ENCODE peak calls at places on chromosomes 2 and 18, in seven cellular contexts. S is H9, C is colonic mucosa, B is IMR-90, F is H1, D is fibroblast of lung, K is endothelial cell of umbilical vein. V is an unnamed sample.

GRCh38 chr18:58578835-58579560 is 49.9 kb downstream of the ALPK2 start:
- DNase-seq in F (no peak), B (peak), K (no peak), S (no peak), D (peak), C (no peak), V (peak)

GRCh38 chr2:172324198-172324597 is 103.2 kb upstream of the ITGA6 start:
- DNase-seq in K (no peak), S (no peak), C (no peak), D (no peak), F (no peak), B (no peak), V (no peak)

GRCh38 chr18:74791501-74792188 is 194.0 kb downstream of the ZNF407 start:
- DNase-seq in C (no peak), S (no peak), D (no peak), B (no peak), K (no peak), F (no peak), V (no peak)

GRCh38 chr2:118058979-118059378 is 29.3 kb upstream of the INSIG2 start:
- DNase-seq in K (no peak), D (peak), C (no peak), S (no peak), B (no peak), F (no peak), V (no peak)

GRCh38 chr18:49168970-49169619 is 218.3 kb upstream of the SMAD7 start:
- DNase-seq in B (no peak), F (no peak), S (no peak), D (no peak), C (peak), K (no peak), V (no peak)

GRCh38 chr18:50560681-50561629 is 1.1 kb downstream of the MAPK4 start:
- DNase-seq in C (no peak), S (peak), D (no peak), F (no peak), K (no peak), B (no peak), V (peak)

GRCh38 chr2:151357359-151357758 is at the start of gene TNFAIP6:
- DNase-seq in K (no peak), C (no peak), B (peak), F (no peak), S (no peak), D (peak), V (peak)

GRCh38 chr2:12587729-12588522 is 128.8 kb upstream of the TRIB2 start:
- DNase-seq in F (no peak), B (peak), C (no peak), S (no peak), D (peak), K (peak), V (peak)

GRCh38 chr2:171316220-171316619 is 117.6 kb downstream of the METTL8 start:
- DNase-seq in S (peak), B (peak), D (peak), K (peak), C (no peak), F (peak), V (no peak)

GRCh38 chr2:240881913-240882312 is 13.3 kb downstream of the AGXT start:
- DNase-seq in C (no peak), S (no peak), K (no peak), D (no peak), B (no peak), F (no peak), V (no peak)

GRCh38 chr18:11950824-11951223 is 30.5 kb upstream of the IMPA2 start:
- DNase-seq in F (no peak), K (no peak), D (no peak), C (no peak), B (no peak), S (no peak), V (no peak)

GRCh38 chr2:84711651-84712050 is 169.2 kb downstream of the TRABD2A start:
- DNase-seq in S (no peak), B (no peak), D (no peak), C (no peak), F (no peak), K (no peak), V (no peak)

GRCh38 chr18:34933880-34934689 is 107.1 kb upstream of the MAPRE2 start:
- DNase-seq in K (no peak), B (peak), D (peak), F (no peak), S (no peak), C (no peak), V (no peak)

DNA sequence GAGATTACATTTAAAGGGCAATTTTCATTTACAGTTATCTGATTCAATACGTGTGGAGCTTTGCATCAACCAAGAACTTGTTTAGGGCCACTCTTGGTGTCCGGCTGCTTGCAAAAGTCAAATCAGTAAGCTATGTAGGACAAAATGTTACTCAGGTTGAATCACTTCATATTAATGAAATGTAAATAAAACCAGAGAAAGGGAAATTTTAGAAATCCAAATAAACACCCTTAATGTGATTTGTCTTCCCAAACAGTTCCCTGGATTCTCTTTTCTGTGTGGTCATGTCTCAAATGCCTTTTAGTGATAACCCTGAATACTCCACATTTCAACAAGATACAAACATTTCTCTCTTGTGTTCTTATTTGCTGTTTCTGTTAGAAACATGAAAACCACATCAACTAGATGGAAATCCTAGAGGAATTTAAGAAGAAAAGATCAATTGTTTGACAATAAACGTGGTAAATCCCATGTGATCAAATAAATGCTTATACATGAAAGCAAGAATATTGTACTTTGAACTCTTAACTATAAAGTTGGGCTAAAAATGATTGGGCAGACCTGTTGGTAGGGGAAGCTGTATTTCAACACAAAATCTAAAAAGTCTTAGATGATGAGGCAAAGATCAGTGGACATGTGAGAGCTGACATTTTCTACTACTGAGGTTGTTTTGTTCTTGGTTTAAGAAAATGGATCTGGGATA is 101.3 kb downstream of the CDC42EP3 start:
- DNase-seq in C (no peak), B (peak), S (no peak), D (peak), K (no peak), F (no peak), V (peak)
- H3K9ac ChIP-seq in C (no peak), B (no peak), S (no peak), D (no peak), K (no peak), F (no peak), V (peak)

DNA sequence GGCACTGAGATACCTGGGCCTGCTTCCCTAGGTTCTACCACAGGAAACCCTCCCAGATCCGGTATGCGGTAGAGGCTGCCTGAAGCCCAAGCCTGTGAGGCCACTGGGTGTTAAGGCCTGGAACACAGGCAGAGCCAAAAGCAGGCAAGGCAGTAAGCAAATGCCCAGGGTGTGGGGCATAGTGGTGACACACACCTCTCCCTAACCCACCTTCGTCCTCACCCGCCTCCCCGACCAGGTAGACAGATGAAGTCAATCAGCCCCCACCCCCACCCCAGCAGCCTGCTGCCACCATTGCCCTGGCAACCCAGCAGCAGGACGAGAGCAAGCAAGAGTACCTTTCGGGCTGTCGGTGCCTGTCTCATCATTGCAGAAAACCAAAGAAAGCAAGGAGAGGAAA is 6.1 kb downstream of the DCTN1 start:
- DNase-seq in D (no peak), F (no peak), K (no peak), S (peak), B (no peak), C (no peak), V (no peak)
- H3K9ac ChIP-seq in D (peak), F (peak), K (no peak), S (no peak), B (no peak), C (no peak), V (peak)

GRCh38 chr2:20050712-20051517 is 513 bp downstream of the LAPTM4A start:
- DNase-seq in D (peak), C (peak), K (peak), B (peak), S (peak), F (peak), V (peak)

GRCh38 chr2:20050104-20050711 is 1.2 kb downstream of the LAPTM4A start:
- DNase-seq in C (peak), B (peak), S (no peak), D (peak), K (peak), F (no peak), V (peak)

GRCh38 chr2:20051518-20052228 is at the start of gene LAPTM4A:
- DNase-seq in B (peak), S (peak), K (peak), D (peak), C (peak), F (peak), V (peak)

GRCh38 chr2:20052872-20053281 is 1.4 kb upstream of the LAPTM4A start:
- DNase-seq in F (no peak), D (peak), S (no peak), K (peak), C (peak), B (peak), V (peak)

DNA sequence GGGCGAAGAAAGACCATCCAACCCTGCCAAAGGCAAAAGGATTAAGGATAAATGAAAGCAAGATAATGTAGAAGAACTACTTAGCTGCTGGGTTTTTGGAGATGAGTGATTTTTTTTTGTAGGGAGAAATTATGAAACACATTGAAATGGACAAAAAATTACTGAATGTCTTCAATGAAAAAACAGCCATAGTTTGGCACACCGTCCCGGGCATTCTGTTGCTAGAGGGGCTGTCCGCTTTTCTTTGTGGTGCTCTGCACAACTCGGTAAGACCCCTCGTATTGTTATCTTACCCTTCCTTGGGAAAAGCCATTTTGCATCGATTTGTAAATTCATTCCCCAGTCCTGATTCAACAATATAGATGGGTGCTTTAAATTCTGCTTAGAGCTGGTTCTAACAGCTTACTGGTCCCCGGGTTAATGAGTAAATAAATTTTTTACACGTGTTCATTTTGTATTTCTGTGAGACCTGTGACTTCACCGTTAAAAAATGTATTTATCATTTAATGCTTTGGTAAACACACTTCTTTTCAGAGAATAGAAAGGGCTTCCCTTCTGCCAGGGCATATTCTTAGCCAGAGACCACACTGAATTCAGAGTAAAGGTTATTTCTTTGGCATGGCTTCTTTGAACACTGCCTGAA is 922 bp upstream of the LAPTM4A start:
- DNase-seq in S (no peak), F (no peak), B (peak), C (no peak), D (peak), K (no peak), V (peak)
- H3K9ac ChIP-seq in S (peak), F (peak), B (peak), C (peak), D (peak), K (peak), V (peak)

GRCh38 chr2:42567389-42567788 is 1.0 kb upstream of the MTA3 start:
- DNase-seq in F (no peak), C (no peak), K (no peak), B (peak), D (peak), S (no peak), V (peak)

GRCh38 chr2:42567806-42568429 is 514 bp upstream of the MTA3 start:
- DNase-seq in F (peak), S (peak), B (no peak), C (peak), D (peak), K (no peak), V (peak)

GRCh38 chr2:42569116-42569711 is 782 bp downstream of the MTA3 start:
- DNase-seq in K (peak), D (peak), B (peak), S (no peak), F (no peak), C (peak), V (peak)

GRCh38 chr2:42568431-42569115 is at the start of gene MTA3:
- DNase-seq in D (peak), S (peak), F (peak), C (peak), K (peak), B (no peak), V (peak)

GRCh38 chr2:42569883-42570282 is 1.5 kb downstream of the MTA3 start:
- DNase-seq in S (no peak), C (no peak), F (no peak), B (no peak), K (peak), D (no peak), V (peak)
- H3K9ac ChIP-seq in S (peak), C (peak), F (peak), B (peak), K (peak), D (no peak), V (peak)

GRCh38 chr2:26487192-26487591 is 9.3 kb upstream of the OTOF start:
- DNase-seq in D (no peak), F (no peak), S (no peak), B (no peak), K (no peak), C (no peak), V (no peak)

GRCh38 chr2:26484579-26484978 is 6.7 kb upstream of the OTOF start:
- DNase-seq in K (no peak), S (no peak), D (no peak), B (no peak), F (no peak), C (no peak), V (no peak)

GRCh38 chr2:26485099-26485498 is 7.2 kb upstream of the OTOF start:
- DNase-seq in K (no peak), D (no peak), B (no peak), C (no peak), S (no peak), F (no peak), V (no peak)

GRCh38 chr2:26486789-26487188 is 8.9 kb upstream of the OTOF start:
- DNase-seq in F (no peak), C (no peak), D (no peak), B (no peak), S (no peak), K (no peak), V (no peak)

GRCh38 chr2:26485725-26486418 is 7.9 kb upstream of the OTOF start:
- DNase-seq in F (no peak), S (no peak), B (no peak), K (no peak), C (no peak), D (no peak), V (no peak)
- H3K9ac ChIP-seq in F (no peak), S (no peak), B (no peak), K (no peak), C (no peak), D (no peak), V (no peak)

DNA sequence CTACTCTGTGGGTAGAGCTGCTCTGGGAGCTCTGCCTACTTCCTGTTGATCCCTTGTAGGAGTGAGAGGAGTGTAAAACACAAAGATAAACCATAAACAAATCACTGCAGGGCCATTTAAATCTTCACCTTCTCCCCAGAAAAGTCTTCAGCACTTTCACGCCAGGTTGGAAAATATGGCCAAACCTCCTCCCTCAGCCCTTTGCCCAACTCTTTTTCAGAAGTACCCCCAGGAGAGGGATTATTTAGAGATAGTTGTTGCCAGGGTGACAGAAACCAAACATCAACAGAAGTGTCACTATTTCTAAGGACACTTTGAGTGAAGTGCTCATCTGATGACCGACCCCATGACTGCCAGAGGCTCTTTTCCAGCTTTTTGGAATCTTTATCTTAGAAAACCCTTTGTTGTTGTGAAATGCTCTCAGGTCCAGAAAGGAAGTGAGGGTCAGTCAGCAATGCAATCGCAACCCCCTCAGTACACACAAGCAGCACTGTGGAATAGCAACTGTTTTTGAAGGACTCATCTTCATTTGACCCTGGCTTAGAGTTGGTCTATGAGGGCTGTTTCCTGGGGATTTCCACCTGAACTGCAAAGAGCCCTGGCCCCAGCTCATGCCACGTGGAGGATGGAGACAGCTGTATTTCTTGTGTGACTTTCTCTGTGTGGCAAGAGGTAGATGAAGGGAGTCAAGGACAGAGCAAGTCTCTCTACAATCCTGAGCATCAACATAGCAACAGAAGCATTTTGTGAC is 114.0 kb upstream of the STON1 start:
- DNase-seq in S (no peak), B (no peak), D (no peak), K (no peak), C (no peak), F (no peak), V (no peak)
- H3K9ac ChIP-seq in S (no peak), B (no peak), D (no peak), K (no peak), C (no peak), F (no peak), V (no peak)